ENCODE peak calls at places on chromosomes 4 and X, in eight cellular contexts. H, D, A, C, U, T, P and J are unnamed samples.

GRCh38 chr4:73631565-73632226 is 11.5 kb upstream of the RASSF6 start:
- DNase-seq in P (no peak), C (no peak), T (no peak), A (no peak), U (no peak), D (no peak), H (no peak), J (no peak)

GRCh38 chr4:186037692-186038658 is 31.0 kb upstream of the TLR3 start:
- DNase-seq in U (peak; percentile 45), P (no peak), C (peak; percentile 55), H (no peak), D (peak; percentile 63), A (peak; percentile 45), T (peak; percentile 83), J (peak; percentile 79)

GRCh38 chrX:106802388-106803275 is at the start of gene TBC1D8B:
- DNase-seq in P (peak; percentile 45), A (peak; percentile 61), D (peak; percentile 90), U (peak; percentile 74), C (peak; percentile 52), H (peak; percentile 87), T (peak; percentile 89), J (peak; percentile 91)

GRCh38 chr4:22442956-22443355 is 72.9 kb downstream of the ADGRA3 start:
- DNase-seq in C (no peak), D (no peak), U (no peak), A (no peak), H (no peak), T (no peak), P (no peak), J (no peak)

GRCh38 chr4:92334716-92335350 is 31.1 kb downstream of the GRID2 start:
- DNase-seq in U (no peak), H (no peak), P (no peak), T (no peak), C (no peak), A (no peak), D (peak; percentile 2), J (peak; percentile 66)

GRCh38 chrX:134909258-134909657 is 81.5 kb upstream of the SMIM10 start:
- DNase-seq in A (no peak), D (no peak), U (no peak), C (no peak), P (no peak), H (no peak), T (no peak), J (no peak)

GRCh38 chr4:133129237-133129636 is 19.9 kb upstream of the PCDH10 start:
- DNase-seq in H (no peak), U (no peak), D (no peak), A (no peak), P (no peak), C (no peak), T (no peak), J (no peak)

GRCh38 chr4:77047037-77047436 is 28.8 kb downstream of the CCNI start:
- DNase-seq in A (no peak), T (no peak), D (no peak), H (no peak), C (no peak), P (no peak), U (no peak), J (no peak)

GRCh38 chrX:38041237-38041636 is 34.9 kb downstream of the SYTL5 start:
- DNase-seq in C (no peak), H (no peak), A (no peak), U (no peak), P (no peak), T (no peak), D (peak; percentile 48), J (no peak)

GRCh38 chr4:151727365-151727764 is 33.4 kb downstream of the GATB start:
- DNase-seq in C (no peak), U (no peak), A (no peak), D (no peak), T (no peak), H (no peak), P (no peak), J (no peak)

GRCh38 chrX:79161655-79162054 is 17.2 kb downstream of the GPR174 start:
- DNase-seq in P (no peak), H (no peak), A (no peak), D (no peak), T (no peak), U (no peak), C (no peak), J (peak; percentile 6)

GRCh38 chr4:19945501-19945900 is 306.2 kb upstream of the SLIT2 start:
- DNase-seq in D (no peak), P (no peak), T (no peak), A (no peak), H (no peak), U (no peak), C (no peak), J (no peak)

GRCh38 chrX:46574941-46575381 is 1.4 kb downstream of the CHST7 start:
- DNase-seq in A (peak; percentile 44), U (no peak), H (no peak), T (no peak), C (peak; percentile 5), P (no peak), D (no peak), J (peak; percentile 50)

GRCh38 chrX:6053126-6053625 is 175.5 kb downstream of the NLGN4X start:
- DNase-seq in T (no peak), P (no peak), U (no peak), C (no peak), H (no peak), A (no peak), D (no peak), J (no peak)

GRCh38 chr4:2426069-2426397 is 7.3 kb downstream of the CFAP99 start:
- DNase-seq in A (no peak), P (no peak), U (no peak), T (no peak), D (no peak), H (no peak), C (no peak), J (no peak)

GRCh38 chr4:17059192-17059634 is 160.8 kb upstream of the LDB2 start:
- DNase-seq in U (peak; percentile 28), P (no peak), C (no peak), D (no peak), H (no peak), T (peak; percentile 84), A (no peak), J (peak; percentile 64)

GRCh38 chr4:37793562-37793961 is 32.9 kb upstream of the PGM2 start:
- DNase-seq in A (no peak), D (no peak), P (no peak), H (no peak), C (no peak), U (no peak), T (peak; percentile 18), J (peak; percentile 39)

GRCh38 chr4:40621592-40622512 is 7.8 kb downstream of the RBM47 start:
- DNase-seq in H (peak; percentile 87), A (no peak), C (no peak), D (no peak), U (peak; percentile 86), P (peak; percentile 96), T (peak; percentile 99), J (no peak)

GRCh38 chr4:53974561-53974960 is 89.8 kb downstream of the CHIC2 start:
- DNase-seq in A (no peak), H (no peak), T (peak; percentile 19), P (no peak), C (no peak), U (no peak), D (no peak), J (no peak)

GRCh38 chrX:37825225-37825842 is 22.0 kb downstream of the DYNLT3 start:
- DNase-seq in C (peak; percentile 28), T (peak; percentile 25), A (peak; percentile 37), H (peak; percentile 68), D (no peak), P (peak; percentile 44), U (peak; percentile 39), J (peak; percentile 51)

GRCh38 chrX:15739886-15740285 is 1.8 kb downstream of the CA5B start:
- DNase-seq in D (no peak), T (no peak), P (no peak), C (no peak), A (no peak), U (no peak), H (no peak), J (no peak)

DNA sequence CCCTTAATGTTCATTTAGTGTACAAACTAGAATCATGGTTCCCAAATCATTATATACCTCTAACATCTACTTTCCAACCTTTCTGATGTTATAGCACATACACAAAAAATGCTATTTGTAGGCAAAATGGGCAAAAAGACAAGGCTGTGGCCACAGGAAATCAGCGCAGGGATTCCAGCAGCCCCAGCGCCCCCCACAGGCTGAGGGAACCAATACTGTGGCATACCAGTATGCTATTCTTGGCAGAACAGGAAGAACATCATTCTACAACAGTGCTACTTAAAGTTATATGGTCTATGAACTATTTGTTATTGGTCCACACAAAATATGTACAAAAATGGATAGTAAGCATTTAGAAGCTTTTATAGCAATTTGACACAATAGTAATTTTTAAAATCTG is 25.3 kb downstream of the STEEP1 start:
- DNase-seq in P (no peak), A (no peak), T (no peak), D (no peak), U (no peak), C (peak; percentile 12), H (no peak), J (no peak)
- TF ChIP-seq CTCF in P (no peak), A (no peak), T (no peak), D (no peak), U (no peak), C (no peak), H (no peak), J (no peak)

GRCh38 chr4:82469776-82470345 is 39.5 kb downstream of the ENOPH1 start:
- DNase-seq in T (peak; percentile 54), C (no peak), A (no peak), H (no peak), U (no peak), P (no peak), D (no peak), J (no peak)
- TF ChIP-seq CTCF in T (peak; percentile 11), C (no peak), A (no peak), H (no peak), U (no peak), P (no peak), D (no peak), J (peak; percentile 7)

DNA sequence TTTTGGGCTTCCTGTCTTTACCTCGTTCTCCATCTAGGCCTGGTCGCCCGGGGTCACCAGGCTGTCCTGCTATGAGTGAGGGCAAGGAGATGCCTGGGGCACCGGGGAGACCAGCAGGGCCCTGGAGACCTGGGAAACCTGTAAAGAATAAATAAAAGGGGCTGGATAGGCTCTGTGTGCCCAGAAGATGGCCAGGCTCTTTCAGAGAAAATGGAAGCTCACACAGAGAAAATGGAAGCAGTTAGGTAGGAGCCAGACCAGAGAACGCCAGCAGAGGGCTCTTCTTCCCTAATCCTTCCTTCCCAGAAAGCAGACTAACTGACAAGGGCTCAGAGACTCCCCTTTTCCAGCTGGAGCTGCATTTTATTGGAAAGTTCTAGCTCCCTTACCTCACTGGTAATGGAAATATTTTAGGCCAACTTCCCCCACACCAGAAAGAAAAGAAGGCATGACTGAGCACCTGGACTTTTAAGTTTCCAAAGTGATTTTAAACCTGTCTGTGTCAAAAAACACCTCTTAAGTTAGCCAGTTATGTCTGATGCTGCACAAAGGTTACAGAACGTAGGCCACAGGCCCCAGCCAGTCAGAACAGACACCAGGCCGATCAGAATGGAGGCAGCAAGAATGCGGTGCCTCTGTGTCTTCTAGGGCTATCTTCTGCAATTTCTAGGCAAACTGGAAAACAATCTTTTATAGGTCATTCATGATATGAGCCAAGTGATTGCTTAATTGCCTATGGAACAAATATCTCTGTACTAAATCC is 74.0 kb downstream of the ATG4A start:
- DNase-seq in H (no peak), U (no peak), C (peak; percentile 15), P (no peak), T (peak; percentile 29), D (no peak), A (peak; percentile 20), J (peak; percentile 72)
- TF ChIP-seq CTCF in H (no peak), U (no peak), C (no peak), P (no peak), T (peak; percentile 55), D (peak; percentile 25), A (peak; percentile 56), J (peak; percentile 55)

GRCh38 chr4:169774466-169775445 is 17.0 kb upstream of the HPF1 start:
- DNase-seq in U (no peak), A (peak; percentile 33), D (no peak), H (no peak), T (no peak), C (peak; percentile 53), P (no peak), J (peak; percentile 10)
- TF ChIP-seq CTCF in U (no peak), A (peak; percentile 7), D (no peak), H (peak; percentile 19), T (no peak), C (peak; percentile 14), P (no peak), J (peak; percentile 59)